ENCODE peak calls at places on chromosomes 16 and 17, in five cellular contexts. One of them, this sample, is unnamed.

GRCh38 chr16:69397821-69398521 is 12.2 kb upstream of the TERF2 start:
- DNase-seq in PC-3: peak; percentile 47
- DNase-seq in heart left ventricle: peak; percentile 71
- DNase-seq in CD4-positive, CD25-positive, alpha-beta regulatory T cell: no peak
- DNase-seq in MCF 10A: peak; percentile 76
- DNase-seq in this sample: peak; percentile 49

GRCh38 chr16:74083582-74083981 is 213.0 kb upstream of the PSMD7 start:
- DNase-seq in PC-3: no peak
- DNase-seq in heart left ventricle: no peak
- DNase-seq in MCF 10A: no peak
- DNase-seq in CD4-positive, CD25-positive, alpha-beta regulatory T cell: no peak
- DNase-seq in this sample: no peak

GRCh38 chr17:47192549-47192948 is 3.5 kb upstream of the CDC27 start:
- DNase-seq in PC-3: no peak
- DNase-seq in CD4-positive, CD25-positive, alpha-beta regulatory T cell: no peak
- DNase-seq in MCF 10A: no peak
- DNase-seq in heart left ventricle: no peak
- DNase-seq in this sample: no peak

GRCh38 chr17:79036609-79037008 is 12.6 kb downstream of the C1QTNF1 start:
- DNase-seq in PC-3: peak; percentile 88
- DNase-seq in CD4-positive, CD25-positive, alpha-beta regulatory T cell: no peak
- DNase-seq in MCF 10A: peak; percentile 93
- DNase-seq in heart left ventricle: no peak
- DNase-seq in this sample: peak; percentile 91

GRCh38 chr17:45288825-45289224 is 26.9 kb upstream of the SPATA32 start:
- DNase-seq in PC-3: no peak
- DNase-seq in CD4-positive, CD25-positive, alpha-beta regulatory T cell: no peak
- DNase-seq in heart left ventricle: peak; percentile 64
- DNase-seq in MCF 10A: no peak
- DNase-seq in this sample: no peak

GRCh38 chr17:43846963-43847369 is at the start of gene CD300LG:
- DNase-seq in heart left ventricle: peak; percentile 57
- DNase-seq in CD4-positive, CD25-positive, alpha-beta regulatory T cell: no peak
- DNase-seq in PC-3: no peak
- DNase-seq in MCF 10A: no peak
- DNase-seq in this sample: no peak

GRCh38 chr17:60135160-60135950 is 14.4 kb upstream of the CA4 start:
- DNase-seq in heart left ventricle: peak; percentile 88
- DNase-seq in PC-3: peak; percentile 97
- DNase-seq in CD4-positive, CD25-positive, alpha-beta regulatory T cell: peak; percentile 64
- DNase-seq in MCF 10A: peak; percentile 79
- DNase-seq in this sample: peak; percentile 92

GRCh38 chr16:53744449-53744848 is 40.5 kb downstream of the FTO start:
- DNase-seq in MCF 10A: no peak
- DNase-seq in PC-3: peak; percentile 39
- DNase-seq in heart left ventricle: no peak
- DNase-seq in CD4-positive, CD25-positive, alpha-beta regulatory T cell: no peak
- DNase-seq in this sample: no peak

GRCh38 chr17:32298721-32299578 is 33.3 kb downstream of the RHBDL3 start:
- DNase-seq in heart left ventricle: no peak
- DNase-seq in CD4-positive, CD25-positive, alpha-beta regulatory T cell: no peak
- DNase-seq in MCF 10A: no peak
- DNase-seq in PC-3: no peak
- DNase-seq in this sample: no peak

GRCh38 chr16:3022697-3023414 is 886 bp downstream of the HCFC1R1 start:
- DNase-seq in PC-3: no peak
- DNase-seq in MCF 10A: peak; percentile 53
- DNase-seq in CD4-positive, CD25-positive, alpha-beta regulatory T cell: no peak
- DNase-seq in heart left ventricle: peak; percentile 67
- DNase-seq in this sample: no peak

GRCh38 chr16:27852116-27852515 is 211.4 kb downstream of the GSG1L start:
- DNase-seq in MCF 10A: no peak
- DNase-seq in heart left ventricle: no peak
- DNase-seq in PC-3: no peak
- DNase-seq in CD4-positive, CD25-positive, alpha-beta regulatory T cell: no peak
- DNase-seq in this sample: no peak

GRCh38 chr16:88356124-88356726 is 26.5 kb upstream of the ZNF469 start:
- DNase-seq in heart left ventricle: no peak
- DNase-seq in CD4-positive, CD25-positive, alpha-beta regulatory T cell: no peak
- DNase-seq in MCF 10A: no peak
- DNase-seq in PC-3: no peak
- DNase-seq in this sample: no peak

GRCh38 chr16:5502467-5502869 is 404.9 kb upstream of the EEF2KMT start:
- DNase-seq in CD4-positive, CD25-positive, alpha-beta regulatory T cell: no peak
- DNase-seq in MCF 10A: no peak
- DNase-seq in PC-3: no peak
- DNase-seq in heart left ventricle: no peak
- DNase-seq in this sample: no peak

GRCh38 chr16:29903579-29903978 is 3.3 kb downstream of the ASPHD1 start:
- DNase-seq in heart left ventricle: no peak
- DNase-seq in MCF 10A: no peak
- DNase-seq in PC-3: no peak
- DNase-seq in CD4-positive, CD25-positive, alpha-beta regulatory T cell: no peak
- DNase-seq in this sample: no peak

GRCh38 chr17:43372273-43372911 is 26.4 kb upstream of the ARL4D start:
- DNase-seq in PC-3: no peak
- DNase-seq in CD4-positive, CD25-positive, alpha-beta regulatory T cell: no peak
- DNase-seq in heart left ventricle: peak; percentile 42
- DNase-seq in MCF 10A: no peak
- DNase-seq in this sample: no peak

GRCh38 chr17:40452074-40452787 is 9.0 kb downstream of the IGFBP4 start:
- DNase-seq in heart left ventricle: peak; percentile 78
- DNase-seq in CD4-positive, CD25-positive, alpha-beta regulatory T cell: no peak
- DNase-seq in MCF 10A: no peak
- DNase-seq in PC-3: no peak
- DNase-seq in this sample: no peak

GRCh38 chr16:28193530-28194423 is 18.0 kb downstream of the XPO6 start:
- DNase-seq in PC-3: peak; percentile 43
- DNase-seq in heart left ventricle: no peak
- DNase-seq in CD4-positive, CD25-positive, alpha-beta regulatory T cell: peak; percentile 15
- DNase-seq in MCF 10A: peak; percentile 62
- DNase-seq in this sample: peak; percentile 50

GRCh38 chr17:41863074-41863843 is 2.0 kb downstream of the KLHL11 start:
- DNase-seq in PC-3: no peak
- DNase-seq in MCF 10A: peak; percentile 4
- DNase-seq in CD4-positive, CD25-positive, alpha-beta regulatory T cell: no peak
- DNase-seq in heart left ventricle: no peak
- DNase-seq in this sample: no peak